ENCODE peak calls at places on chromosome 20, in ten cellular contexts. O, F, D, L, M, E, S, T, I and Q are unnamed samples.
A peak's percentile ranks its signal among the peaks of the same experiment; 100 is the strongest.

GRCh38 chr20:50003253-50003656 is 20.5 kb downstream of the SNAI1 start:
- DNase-seq in O (peak; percentile 67), F (no peak), D (no peak), L (peak; percentile 60), M (no peak), E (no peak), S (no peak), T (no peak), I (peak; percentile 60), Q (no peak)

GRCh38 chr20:35820715-35821114 is 48.9 kb downstream of the PHF20 start:
- DNase-seq in O (no peak), F (no peak), D (peak; percentile 46), L (no peak), M (no peak), E (no peak), S (no peak), T (no peak), I (no peak), Q (no peak)

GRCh38 chr20:40997116-40997515 is 31.5 kb upstream of the TOP1 start:
- DNase-seq in O (no peak), F (no peak), D (no peak), L (no peak), M (no peak), E (no peak), S (no peak), T (no peak), I (no peak), Q (no peak)

GRCh38 chr20:1171461-1172093 is 13.2 kb downstream of the TMEM74B start:
- DNase-seq in O (peak; percentile 79), F (no peak), D (no peak), L (no peak), M (no peak), E (no peak), S (peak; percentile 24), T (no peak), I (no peak), Q (no peak)

GRCh38 chr20:59004493-59004762 is 2.6 kb downstream of the CTSZ start:
- DNase-seq in O (no peak), F (peak; percentile 61), D (peak; percentile 51), L (no peak), M (peak; percentile 94), E (peak; percentile 61), S (no peak), T (peak; percentile 69), I (no peak), Q (no peak)

GRCh38 chr20:47354710-47355488 is 1.6 kb downstream of the ZMYND8 start:
- DNase-seq in O (no peak), F (no peak), D (no peak), L (no peak), M (peak; percentile 19), E (no peak), S (no peak), T (no peak), I (peak; percentile 69), Q (no peak)

GRCh38 chr20:17987988-17988387 is 19.2 kb downstream of the MGME1 start:
- DNase-seq in O (no peak), F (no peak), D (no peak), L (no peak), M (no peak), E (no peak), S (no peak), T (no peak), I (no peak), Q (no peak)

GRCh38 chr20:50070361-50070760 is 42.6 kb downstream of the UBE2V1 start:
- DNase-seq in O (no peak), F (peak; percentile 4), D (no peak), L (no peak), M (peak; percentile 32), E (no peak), S (peak; percentile 11), T (no peak), I (no peak), Q (no peak)

GRCh38 chr20:23152308-23152892 is 66.3 kb upstream of the CD93 start:
- DNase-seq in O (peak; percentile 87), F (peak; percentile 83), D (peak; percentile 86), L (no peak), M (no peak), E (peak; percentile 49), S (no peak), T (peak; percentile 98), I (no peak), Q (no peak)

GRCh38 chr20:46014517-46015396 is 6.0 kb downstream of the MMP9 start:
- DNase-seq in O (no peak), F (no peak), D (no peak), L (no peak), M (no peak), E (no peak), S (no peak), T (no peak), I (no peak), Q (no peak)

GRCh38 chr20:53643031-53643832 is 49.6 kb upstream of the ZNF217 start:
- DNase-seq in O (peak; percentile 63), F (no peak), D (peak; percentile 67), L (no peak), M (peak; percentile 88), E (peak; percentile 52), S (peak; percentile 91), T (no peak), I (peak; percentile 98), Q (no peak)

GRCh38 chr20:4613718-4614620 is 107.7 kb upstream of the PRND start:
- DNase-seq in O (no peak), F (peak; percentile 39), D (peak; percentile 41), L (no peak), M (no peak), E (peak; percentile 49), S (peak; percentile 94), T (no peak), I (peak; percentile 63), Q (peak; percentile 74)

GRCh38 chr20:4854502-4854901 is 132.8 kb downstream of the PRND start:
- DNase-seq in O (no peak), F (no peak), D (no peak), L (no peak), M (no peak), E (no peak), S (no peak), T (no peak), I (no peak), Q (no peak)

GRCh38 chr20:63682384-63683139 is 13.9 kb upstream of the TNFRSF6B start:
- DNase-seq in O (peak; percentile 81), F (peak; percentile 69), D (peak; percentile 74), L (peak; percentile 91), M (peak; percentile 77), E (peak; percentile 68), S (no peak), T (peak; percentile 94), I (peak; percentile 99), Q (peak; percentile 67)

GRCh38 chr20:23357767-23358562 is 4.0 kb upstream of the GZF1 start:
- DNase-seq in O (peak; percentile 100), F (peak; percentile 100), D (peak; percentile 100), L (peak; percentile 97), M (peak; percentile 100), E (peak; percentile 100), S (peak; percentile 99), T (peak; percentile 100), I (peak; percentile 98), Q (peak; percentile 100)

GRCh38 chr20:33279261-33279910 is 3.6 kb upstream of the BPIFB1 start:
- DNase-seq in O (no peak), F (no peak), D (no peak), L (no peak), M (no peak), E (no peak), S (no peak), T (peak; percentile 29), I (no peak), Q (peak; percentile 15)

GRCh38 chr20:49052334-49052733 is 6.2 kb downstream of the CSE1L start:
- DNase-seq in O (no peak), F (no peak), D (no peak), L (no peak), M (no peak), E (no peak), S (no peak), T (no peak), I (no peak), Q (no peak)

GRCh38 chr20:57586943-57587277 is 26.0 kb downstream of the PCK1 start:
- DNase-seq in O (no peak), F (no peak), D (no peak), L (no peak), M (peak; percentile 21), E (no peak), S (no peak), T (no peak), I (no peak), Q (no peak)
- TF ChIP-seq CTCF in O (no peak), F (no peak), D (no peak), L (no peak), M (no peak), E (no peak), S (no peak), T (no peak), I (no peak), Q (no peak)

GRCh38 chr20:20371681-20372080 is 3.8 kb downstream of the INSM1 start:
- DNase-seq in O (no peak), F (no peak), D (no peak), L (no peak), M (no peak), E (no peak), S (no peak), T (no peak), I (no peak), Q (no peak)
- H3K27me3 ChIP-seq in O (peaks cover 88% of the 10 kb centered on the region), F (peaks cover 98% of the 10 kb centered on the region), D (peaks cover 59% of the 10 kb centered on the region), L (peaks cover 78% of the 10 kb centered on the region), M (peaks cover 54% of the 10 kb centered on the region), E (peaks cover 64% of the 10 kb centered on the region), S (peaks cover 45% of the 10 kb centered on the region), T (peaks cover 80% of the 10 kb centered on the region), I (peaks cover 22% of the 10 kb centered on the region), Q (peaks cover 30% of the 10 kb centered on the region)

GRCh38 chr20:57877995-57878394 is 168.2 kb upstream of the PMEPA1 start:
- DNase-seq in O (no peak), F (no peak), D (no peak), L (no peak), M (no peak), E (no peak), S (no peak), T (no peak), I (no peak), Q (no peak)

GRCh38 chr20:57881466-57882405 is 171.9 kb upstream of the PMEPA1 start:
- DNase-seq in O (no peak), F (no peak), D (no peak), L (no peak), M (no peak), E (no peak), S (no peak), T (peak; percentile 52), I (no peak), Q (peak; percentile 11)

GRCh38 chr20:57880155-57880648 is 170.4 kb upstream of the PMEPA1 start:
- DNase-seq in O (peak; percentile 24), F (peak; percentile 42), D (peak; percentile 30), L (no peak), M (no peak), E (no peak), S (no peak), T (peak; percentile 60), I (no peak), Q (no peak)

GRCh38 chr20:57878803-57879424 is 169.1 kb upstream of the PMEPA1 start:
- DNase-seq in O (no peak), F (no peak), D (no peak), L (no peak), M (no peak), E (no peak), S (no peak), T (peak; percentile 64), I (no peak), Q (no peak)

GRCh38 chr20:57879437-57880115 is 169.8 kb upstream of the PMEPA1 start:
- DNase-seq in O (no peak), F (peak; percentile 57), D (no peak), L (no peak), M (no peak), E (no peak), S (no peak), T (peak; percentile 40), I (no peak), Q (no peak)
- H3K27ac ChIP-seq in O (peak overlapping the region; percentile 56), F (peak overlapping the region; percentile 66), D (no peak overlapping the region), L (no peak overlapping the region), M (no peak overlapping the region), E (no peak overlapping the region), S (no peak overlapping the region), T (peak overlapping the region; percentile 21), I (no peak overlapping the region), Q (no peak overlapping the region)

GRCh38 chr20:6558361-6558760 is 209.1 kb upstream of the BMP2 start:
- DNase-seq in O (no peak), F (no peak), D (no peak), L (no peak), M (no peak), E (no peak), S (no peak), T (no peak), I (no peak), Q (no peak)
- TF ChIP-seq CTCF in O (peak; percentile 12), F (no peak), D (no peak), L (no peak), M (no peak), E (no peak), S (no peak), T (no peak), I (no peak), Q (no peak)